ENCODE peak calls at places on chromosome 12, in five cellular contexts. One of them, this sample, is unnamed.

GRCh38 chr12:4628406-4628805 is 20.4 kb downstream of the AKAP3 start:
- DNase-seq in SK-N-SH: no peak
- DNase-seq in IMR-90: no peak
- DNase-seq in Karpas-422: no peak
- DNase-seq in MM.1S: no peak
- DNase-seq in this sample: no peak

GRCh38 chr12:12818693-12819092 is 5.5 kb downstream of the DDX47 start:
- DNase-seq in SK-N-SH: no peak
- DNase-seq in IMR-90: no peak
- DNase-seq in Karpas-422: no peak
- DNase-seq in MM.1S: no peak
- DNase-seq in this sample: no peak

GRCh38 chr12:42143401-42144173 is 1.1 kb downstream of the GXYLT1 start:
- DNase-seq in SK-N-SH: peak; percentile 34
- DNase-seq in IMR-90: peak; percentile 28
- DNase-seq in Karpas-422: peak; percentile 72
- DNase-seq in MM.1S: peak; percentile 31
- DNase-seq in this sample: no peak

GRCh38 chr12:113997365-113997764 is 31.2 kb upstream of the RBM19 start:
- DNase-seq in SK-N-SH: no peak
- DNase-seq in IMR-90: no peak
- DNase-seq in Karpas-422: no peak
- DNase-seq in MM.1S: no peak
- DNase-seq in this sample: no peak

GRCh38 chr12:16884056-16884455 is 278.1 kb upstream of the LMO3 start:
- DNase-seq in SK-N-SH: no peak
- DNase-seq in IMR-90: no peak
- DNase-seq in Karpas-422: no peak
- DNase-seq in MM.1S: no peak
- DNase-seq in this sample: no peak

GRCh38 chr12:31219521-31219920 is 106.4 kb downstream of the SINHCAF start:
- DNase-seq in SK-N-SH: no peak
- DNase-seq in IMR-90: no peak
- DNase-seq in Karpas-422: no peak
- DNase-seq in MM.1S: no peak
- DNase-seq in this sample: no peak

GRCh38 chr12:44835641-44836379 is 40.3 kb downstream of the NELL2 start:
- DNase-seq in SK-N-SH: no peak
- DNase-seq in IMR-90: no peak
- DNase-seq in Karpas-422: no peak
- DNase-seq in MM.1S: no peak
- DNase-seq in this sample: no peak

GRCh38 chr12:130953783-130954543 is at the start of gene ADGRD1:
- DNase-seq in SK-N-SH: no peak
- DNase-seq in IMR-90: peak; percentile 3
- DNase-seq in Karpas-422: no peak
- DNase-seq in MM.1S: no peak
- DNase-seq in this sample: peak; percentile 36

GRCh38 chr12:56011509-56012090 is 9.2 kb upstream of the IKZF4 start:
- DNase-seq in SK-N-SH: no peak
- DNase-seq in IMR-90: no peak
- DNase-seq in Karpas-422: no peak
- DNase-seq in MM.1S: no peak
- DNase-seq in this sample: no peak

GRCh38 chr12:5402536-5402935 is 29.4 kb upstream of the NTF3 start:
- DNase-seq in SK-N-SH: no peak
- DNase-seq in IMR-90: no peak
- DNase-seq in Karpas-422: no peak
- DNase-seq in MM.1S: no peak
- DNase-seq in this sample: no peak

GRCh38 chr12:13428538-13429265 is 232.2 kb downstream of the EMP1 start:
- DNase-seq in SK-N-SH: no peak
- DNase-seq in IMR-90: no peak
- DNase-seq in Karpas-422: no peak
- DNase-seq in MM.1S: no peak
- DNase-seq in this sample: no peak

GRCh38 chr12:21773263-21773741 is 1.2 kb downstream of the KCNJ8 start:
- DNase-seq in SK-N-SH: peak; percentile 43
- DNase-seq in IMR-90: peak; percentile 23
- DNase-seq in Karpas-422: peak; percentile 59
- DNase-seq in MM.1S: no peak
- DNase-seq in this sample: peak; percentile 25

GRCh38 chr12:110465024-110465423 is 3.0 kb downstream of the GPN3 start:
- DNase-seq in SK-N-SH: no peak
- DNase-seq in IMR-90: no peak
- DNase-seq in Karpas-422: no peak
- DNase-seq in MM.1S: no peak
- DNase-seq in this sample: no peak

GRCh38 chr12:110468212-110469048 is at the start of the genes FAM216A and GPN3:
- DNase-seq in SK-N-SH: peak; percentile 93
- DNase-seq in IMR-90: peak; percentile 98
- DNase-seq in Karpas-422: peak; percentile 99
- DNase-seq in MM.1S: peak; percentile 92
- DNase-seq in this sample: peak; percentile 99

GRCh38 chr12:110466791-110467190 is 1.3 kb downstream of the GPN3 start:
- DNase-seq in SK-N-SH: no peak
- DNase-seq in IMR-90: no peak
- DNase-seq in Karpas-422: peak; percentile 60
- DNase-seq in MM.1S: no peak
- DNase-seq in this sample: no peak

DNA sequence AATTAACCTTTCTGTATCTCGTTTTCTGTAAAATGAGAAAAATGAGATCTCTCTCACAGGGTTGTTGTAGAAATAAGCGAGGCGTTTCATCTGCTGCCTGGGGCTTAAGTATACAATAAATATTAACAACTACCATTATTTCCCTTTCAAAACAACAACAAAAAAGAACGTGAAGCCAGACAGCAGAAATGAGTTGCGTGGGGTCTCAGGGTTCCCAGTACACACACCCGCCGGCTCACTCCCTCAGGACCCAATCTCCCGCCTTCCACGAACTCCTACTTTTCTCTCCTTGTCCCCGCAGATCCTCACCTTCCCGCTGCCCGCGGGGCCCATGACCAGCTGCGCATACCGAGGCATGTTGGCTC is 228 bp downstream of the GPN3 start:
- DNase-seq in SK-N-SH: no peak
- DNase-seq in IMR-90: no peak
- DNase-seq in Karpas-422: no peak
- DNase-seq in MM.1S: no peak
- DNase-seq in this sample: no peak
- H3K27ac ChIP-seq in SK-N-SH: peak overlapping the region; percentile 12
- H3K27ac ChIP-seq in IMR-90: peak overlapping the region; percentile 54
- H3K27ac ChIP-seq in Karpas-422: peak overlapping the region; percentile 69
- H3K27ac ChIP-seq in MM.1S: peak overlapping the region; percentile 92
- H3K27ac ChIP-seq in this sample: peak overlapping the region; percentile 84

DNA sequence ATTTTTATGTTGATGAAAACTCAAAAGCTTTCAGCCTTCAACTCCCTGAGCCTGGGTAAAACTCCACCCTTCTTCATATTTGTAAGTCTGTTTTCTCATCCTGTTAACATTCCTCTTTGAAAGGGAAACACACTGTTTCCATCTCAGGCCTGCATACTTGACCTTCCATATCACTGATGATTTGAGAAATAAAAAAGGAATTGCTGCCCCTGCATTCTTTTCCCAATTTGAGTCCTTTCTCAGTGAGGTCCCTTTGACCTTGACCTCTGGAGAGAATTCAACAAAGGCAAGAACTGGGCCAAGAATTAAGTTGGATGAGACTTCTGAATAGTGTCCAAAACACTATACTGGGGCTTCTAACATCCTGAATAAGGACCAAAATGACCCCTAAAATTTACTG is 108.0 kb downstream of the AEBP2 start:
- DNase-seq in SK-N-SH: no peak
- DNase-seq in IMR-90: peak; percentile 47
- DNase-seq in Karpas-422: no peak
- DNase-seq in MM.1S: no peak
- DNase-seq in this sample: no peak
- H3K9ac ChIP-seq in SK-N-SH: no peak overlapping the region
- H3K9ac ChIP-seq in IMR-90: no peak overlapping the region
- H3K9ac ChIP-seq in Karpas-422: no peak overlapping the region
- H3K9ac ChIP-seq in MM.1S: no peak overlapping the region
- H3K9ac ChIP-seq in this sample: no peak overlapping the region

GRCh38 chr12:116093915-116094314 is 183.6 kb downstream of the MED13L start:
- DNase-seq in SK-N-SH: no peak
- DNase-seq in IMR-90: no peak
- DNase-seq in Karpas-422: no peak
- DNase-seq in MM.1S: no peak
- DNase-seq in this sample: no peak

GRCh38 chr12:116092162-116092561 is 185.3 kb downstream of the MED13L start:
- DNase-seq in SK-N-SH: no peak
- DNase-seq in IMR-90: no peak
- DNase-seq in Karpas-422: no peak
- DNase-seq in MM.1S: no peak
- DNase-seq in this sample: no peak

GRCh38 chr12:116090516-116090915 is 187.0 kb downstream of the MED13L start:
- DNase-seq in SK-N-SH: no peak
- DNase-seq in IMR-90: no peak
- DNase-seq in Karpas-422: no peak
- DNase-seq in MM.1S: no peak
- DNase-seq in this sample: no peak

GRCh38 chr12:116092776-116093175 is 184.7 kb downstream of the MED13L start:
- DNase-seq in SK-N-SH: no peak
- DNase-seq in IMR-90: no peak
- DNase-seq in Karpas-422: no peak
- DNase-seq in MM.1S: no peak
- DNase-seq in this sample: no peak

DNA sequence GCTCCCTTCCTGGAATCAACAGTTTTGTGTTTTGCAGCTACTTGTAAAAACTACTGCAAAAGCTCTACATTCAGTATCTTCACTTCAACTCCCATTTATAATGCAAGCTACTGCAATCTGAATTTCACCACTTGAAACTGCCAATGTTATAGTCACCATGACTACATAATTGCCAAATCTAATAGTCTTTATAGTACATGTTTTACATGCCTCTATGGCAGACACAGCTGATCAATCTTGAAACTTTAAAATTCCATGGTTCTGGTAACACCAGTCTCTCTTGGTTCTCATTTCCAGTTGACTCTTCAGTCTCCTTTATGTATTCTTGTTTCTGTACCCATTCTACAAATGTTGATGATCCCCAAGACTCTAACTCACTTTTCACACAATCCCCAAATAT is 185.9 kb downstream of the MED13L start:
- DNase-seq in SK-N-SH: no peak
- DNase-seq in IMR-90: no peak
- DNase-seq in Karpas-422: no peak
- DNase-seq in MM.1S: no peak
- DNase-seq in this sample: no peak
- H3K27ac ChIP-seq in SK-N-SH: no peak overlapping the region
- H3K27ac ChIP-seq in IMR-90: no peak overlapping the region
- H3K27ac ChIP-seq in Karpas-422: no peak overlapping the region
- H3K27ac ChIP-seq in MM.1S: no peak overlapping the region
- H3K27ac ChIP-seq in this sample: no peak overlapping the region

DNA sequence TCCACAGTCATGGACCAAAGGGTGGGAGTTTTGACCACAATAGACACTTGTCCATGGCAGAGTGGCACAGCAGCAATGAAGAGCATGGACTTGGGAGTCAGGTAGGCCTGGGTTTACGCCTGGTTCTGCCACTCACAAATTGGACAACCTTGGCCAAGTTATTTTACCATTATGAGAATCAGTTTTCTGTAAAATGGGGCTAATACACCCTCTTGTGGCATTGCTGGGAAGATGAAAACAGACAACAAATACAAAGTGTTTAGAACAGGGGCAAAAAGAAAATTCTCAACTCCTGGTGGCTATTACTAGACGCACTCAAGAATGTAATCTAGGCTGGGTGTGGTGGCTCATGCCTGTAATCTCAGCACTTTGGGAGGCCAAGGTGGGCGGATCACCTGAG is 2.6 kb downstream of the C12orf43 start:
- DNase-seq in SK-N-SH: no peak
- DNase-seq in IMR-90: no peak
- DNase-seq in Karpas-422: no peak
- DNase-seq in MM.1S: no peak
- DNase-seq in this sample: no peak
- H3K9ac ChIP-seq in SK-N-SH: no peak overlapping the region
- H3K9ac ChIP-seq in IMR-90: no peak overlapping the region
- H3K9ac ChIP-seq in Karpas-422: no peak overlapping the region
- H3K9ac ChIP-seq in MM.1S: no peak overlapping the region
- H3K9ac ChIP-seq in this sample: no peak overlapping the region